ENCODE peak calls at places on chromosomes 1 and 21, in nine cellular contexts. K is Panc1; Q is putamen; F is body of pancreas; Z is iPS-NIHi11; I is stimulated activated CD4-positive, alpha-beta T cell treated with anti-CD3 and anti-CD28 coated beads, Interleukin-15, amount 100 ng/mL, for 1 hour; D is IMR-90; L is nephron progenitor cell; H is EH. M is an unnamed sample.

GRCh38 chr1:112717263-112717662 is 2.1 kb upstream of the PPM1J start:
- DNase-seq in Q (no peak), I (no peak), F (no peak), H (no peak), D (no peak), K (no peak), Z (no peak), L (no peak), M (no peak)

GRCh38 chr1:41666991-41667631 is 182.6 kb upstream of the EDN2 start:
- DNase-seq in H (peak), I (peak), D (peak), Z (no peak), K (no peak), L (no peak), F (peak), Q (no peak), M (no peak)

GRCh38 chr1:232725303-232726047 is 79.7 kb upstream of the MAP10 start:
- DNase-seq in H (peak), D (no peak), Z (no peak), F (no peak), I (no peak), L (no peak), Q (no peak), K (no peak), M (no peak)

GRCh38 chr1:246971322-246971721 is 36.5 kb downstream of the ZNF695 start:
- DNase-seq in D (peak), Z (no peak), F (peak), L (no peak), H (peak), I (no peak), Q (no peak), K (peak), M (peak)

GRCh38 chr1:151584278-151584677 is 27.6 kb upstream of the SNX27 start:
- DNase-seq in F (no peak), I (no peak), D (no peak), Q (no peak), K (no peak), Z (no peak), L (no peak), H (no peak), M (no peak)

GRCh38 chr1:202072211-202072610 is 50.5 kb upstream of the GPR37L1 start:
- DNase-seq in Z (no peak), I (no peak), F (peak), L (no peak), Q (no peak), H (no peak), K (no peak), D (no peak), M (no peak)

GRCh38 chr1:46027788-46028573 is 104.4 kb downstream of the PIK3R3 start:
- DNase-seq in I (no peak), Z (no peak), F (no peak), D (no peak), Q (no peak), K (no peak), L (no peak), H (no peak), M (no peak)

GRCh38 chr1:165668184-165668583 is 30.2 kb downstream of the ALDH9A1 start:
- DNase-seq in Z (no peak), K (no peak), D (no peak), I (no peak), H (no peak), Q (no peak), L (no peak), F (no peak), M (no peak)

GRCh38 chr1:216331211-216331610 is 92.0 kb downstream of the USH2A start:
- DNase-seq in L (no peak), H (no peak), Q (no peak), I (no peak), D (no peak), K (no peak), Z (no peak), F (no peak), M (no peak)

GRCh38 chr21:18041012-18041411 is 203.6 kb upstream of the CHODL start:
- DNase-seq in F (no peak), K (no peak), L (peak), I (no peak), D (no peak), Q (peak), Z (peak), H (no peak), M (no peak)

GRCh38 chr1:113966013-113966412 is 13.3 kb upstream of the OLFML3 start:
- DNase-seq in H (peak), K (no peak), Q (no peak), L (no peak), Z (no peak), D (no peak), I (no peak), F (no peak), M (no peak)

GRCh38 chr1:2580691-2581090 is 5.9 kb upstream of the PRXL2B start:
- DNase-seq in H (no peak), K (no peak), Z (no peak), L (no peak), D (no peak), Q (no peak), F (no peak), I (no peak), M (no peak)

GRCh38 chr1:116725798-116726197 is 28.4 kb upstream of the CD2 start:
- DNase-seq in H (peak), K (no peak), Q (no peak), F (no peak), I (no peak), L (no peak), Z (no peak), D (no peak), M (no peak)

GRCh38 chr1:29271724-29272123 is 35.4 kb downstream of the PTPRU start:
- DNase-seq in L (peak), Q (no peak), H (peak), I (no peak), D (peak), K (no peak), F (peak), Z (peak), M (no peak)

GRCh38 chr1:36123357-36123756 is 1.7 kb downstream of the COL8A2 start:
- DNase-seq in I (no peak), H (no peak), D (no peak), Z (peak), K (no peak), Q (peak), L (no peak), F (no peak), M (no peak)

GRCh38 chr1:192477630-192478029 is 97.9 kb upstream of the RGS1 start:
- DNase-seq in Z (no peak), D (peak), K (no peak), L (no peak), Q (peak), H (peak), I (no peak), F (no peak), M (no peak)

M was measured in HL-60.